ENCODE peak calls at places on chromosomes 5 and 9, in four cellular contexts. U is activated CD4-positive, alpha-beta T cell treated with anti-CD3 and anti-CD28 coated beads for 4 hours; C is GM12865; J is HS-5. G is an unnamed sample.

GRCh38 chr5:151630088-151630487 is 39.0 kb upstream of the FAT2 start:
- DNase-seq in J (no peak), U (no peak), C (no peak), G (no peak)

GRCh38 chr9:111902396-111903147 is 6.0 kb downstream of the UGCG start:
- DNase-seq in C (no peak), U (no peak), J (no peak), G (no peak)

GRCh38 chr5:105501315-105501714 is 1938.7 kb upstream of the NUDT12 start:
- DNase-seq in U (no peak), C (no peak), J (no peak), G (no peak)

GRCh38 chr9:87479801-87480201 is 17.9 kb upstream of the DAPK1 start:
- DNase-seq in J (no peak), U (no peak), C (peak), G (no peak)

GRCh38 chr5:53472720-53473510 is 7.5 kb upstream of the FST start:
- DNase-seq in J (no peak), U (no peak), C (no peak), G (no peak)

GRCh38 chr9:19201899-19202891 is 28.3 kb upstream of the DENND4C start:
- DNase-seq in U (no peak), C (no peak), J (no peak), G (no peak)

GRCh38 chr9:70340572-70340971 is 73.9 kb downstream of the KLF9 start:
- DNase-seq in J (no peak), C (no peak), U (no peak), G (no peak)

GRCh38 chr5:94540856-94541494 is 77.4 kb downstream of the KIAA0825 start:
- DNase-seq in U (no peak), J (no peak), C (no peak), G (no peak)

GRCh38 chr9:128825923-128826702 is 3.5 kb downstream of the SPOUT1 start:
- DNase-seq in C (no peak), J (no peak), U (no peak), G (no peak)

GRCh38 chr5:180109920-180110319 is 38.4 kb upstream of the RNF130 start:
- DNase-seq in U (no peak), J (no peak), C (no peak), G (no peak)

GRCh38 chr9:88280816-88281382 is 107.3 kb upstream of the SPIN1 start:
- DNase-seq in U (no peak), C (no peak), J (no peak), G (no peak)

GRCh38 chr5:175653763-175654162 is 4.1 kb upstream of the HRH2 start:
- DNase-seq in J (no peak), U (no peak), C (no peak), G (no peak)

GRCh38 chr5:126961702-126962101 is 68.7 kb downstream of the MARCHF3 start:
- DNase-seq in U (no peak), J (no peak), C (peak), G (no peak)

GRCh38 chr9:91771864-91772263 is 178.2 kb downstream of the ROR2 start:
- DNase-seq in C (no peak), U (no peak), J (no peak), G (no peak)

GRCh38 chr9:89593776-89594427 is 10.9 kb upstream of the GADD45G start:
- DNase-seq in U (peak), J (no peak), C (peak), G (no peak)

GRCh38 chr5:109152565-109152964 is 257.2 kb downstream of the PJA2 start:
- DNase-seq in U (no peak), C (no peak), J (no peak), G (no peak)

GRCh38 chr9:100999914-101000540 is 28.5 kb upstream of the PLPPR1 start:
- DNase-seq in U (no peak), J (no peak), C (no peak), G (no peak)

GRCh38 chr5:143019614-143020515 is 249.7 kb downstream of the ARHGAP26 start:
- DNase-seq in U (no peak), C (peak), J (no peak), G (no peak)

GRCh38 chr9:5817776-5818336 is 15.1 kb downstream of the ERMP1 start:
- DNase-seq in U (no peak), C (no peak), J (peak), G (no peak)

GRCh38 chr9:132670816-132671371 is 630 bp downstream of the GTF3C4 start:
- DNase-seq in C (peak), J (no peak), U (peak), G (no peak)

G was measured in NCI-H187.